ENCODE peak calls at places on chromosome X, in five cellular contexts. One of them, this sample, is unnamed.

GRCh38 chrX:17606211-17606610 is 131.1 kb upstream of the SCML1 start:
- DNase-seq in neural progenitor cell: no peak
- DNase-seq in HCT116: no peak
- DNase-seq in mammary epithelial cell: no peak
- DNase-seq in fibroblast of lung: peak; percentile 56
- DNase-seq in this sample: no peak

GRCh38 chrX:17613979-17614572 is 123.2 kb upstream of the SCML1 start:
- DNase-seq in HCT116: no peak
- DNase-seq in mammary epithelial cell: peak; percentile 76
- DNase-seq in fibroblast of lung: peak; percentile 88
- DNase-seq in neural progenitor cell: no peak
- DNase-seq in this sample: no peak

GRCh38 chrX:22164770-22165388 is 107.8 kb upstream of the CBLL2 start:
- DNase-seq in mammary epithelial cell: peak; percentile 34
- DNase-seq in neural progenitor cell: no peak
- DNase-seq in fibroblast of lung: peak; percentile 66
- DNase-seq in HCT116: no peak
- DNase-seq in this sample: no peak

GRCh38 chrX:42776195-42776594 is 1.8 kb downstream of the PPP1R2C start:
- DNase-seq in mammary epithelial cell: no peak
- DNase-seq in neural progenitor cell: no peak
- DNase-seq in fibroblast of lung: peak; percentile 55
- DNase-seq in HCT116: no peak
- DNase-seq in this sample: peak; percentile 7

GRCh38 chrX:100648601-100649417 is 4.8 kb downstream of the SRPX2 start:
- DNase-seq in fibroblast of lung: peak; percentile 74
- DNase-seq in neural progenitor cell: peak; percentile 45
- DNase-seq in HCT116: no peak
- DNase-seq in mammary epithelial cell: no peak
- DNase-seq in this sample: no peak

GRCh38 chrX:38313190-38313589 is 14.1 kb downstream of the RPGR start:
- DNase-seq in fibroblast of lung: peak; percentile 9
- DNase-seq in neural progenitor cell: no peak
- DNase-seq in HCT116: no peak
- DNase-seq in mammary epithelial cell: peak; percentile 11
- DNase-seq in this sample: no peak

GRCh38 chrX:16185725-16186136 is 18.4 kb downstream of the MAGEB17 start:
- DNase-seq in HCT116: peak; percentile 54
- DNase-seq in fibroblast of lung: peak; percentile 90
- DNase-seq in neural progenitor cell: no peak
- DNase-seq in mammary epithelial cell: peak; percentile 81
- DNase-seq in this sample: no peak

GRCh38 chrX:750263-750662 is 119.7 kb downstream of the SHOX start:
- DNase-seq in HCT116: no peak
- DNase-seq in neural progenitor cell: no peak
- DNase-seq in fibroblast of lung: no peak
- DNase-seq in mammary epithelial cell: no peak
- DNase-seq in this sample: no peak

GRCh38 chrX:144334577-144334976 is 450.7 kb downstream of the UBE2NL start:
- DNase-seq in mammary epithelial cell: no peak
- DNase-seq in fibroblast of lung: no peak
- DNase-seq in HCT116: no peak
- DNase-seq in neural progenitor cell: peak; percentile 2
- DNase-seq in this sample: no peak

GRCh38 chrX:128975716-128976115 is 547.6 kb downstream of the SMARCA1 start:
- DNase-seq in mammary epithelial cell: peak; percentile 0
- DNase-seq in fibroblast of lung: no peak
- DNase-seq in neural progenitor cell: peak; percentile 68
- DNase-seq in HCT116: no peak
- DNase-seq in this sample: peak; percentile 32

GRCh38 chrX:5957506-5957905 is 271.2 kb downstream of the NLGN4X start:
- DNase-seq in fibroblast of lung: peak; percentile 85
- DNase-seq in neural progenitor cell: no peak
- DNase-seq in HCT116: no peak
- DNase-seq in mammary epithelial cell: peak; percentile 77
- DNase-seq in this sample: no peak

GRCh38 chrX:129318375-129318774 is 204.9 kb downstream of the SMARCA1 start:
- DNase-seq in neural progenitor cell: no peak
- DNase-seq in HCT116: peak; percentile 15
- DNase-seq in fibroblast of lung: peak; percentile 7
- DNase-seq in mammary epithelial cell: peak; percentile 1
- DNase-seq in this sample: peak; percentile 4

GRCh38 chrX:128807367-128807766 is 715.9 kb downstream of the SMARCA1 start:
- DNase-seq in neural progenitor cell: no peak
- DNase-seq in fibroblast of lung: no peak
- DNase-seq in HCT116: no peak
- DNase-seq in mammary epithelial cell: no peak
- DNase-seq in this sample: peak; percentile 9

GRCh38 chrX:119684916-119685224 is 8.1 kb downstream of the SEPTIN6 start:
- DNase-seq in fibroblast of lung: no peak
- DNase-seq in neural progenitor cell: no peak
- DNase-seq in mammary epithelial cell: no peak
- DNase-seq in HCT116: no peak
- DNase-seq in this sample: no peak

GRCh38 chrX:76538860-76539259 is 111.3 kb downstream of the MAGEE1 start:
- DNase-seq in fibroblast of lung: no peak
- DNase-seq in HCT116: no peak
- DNase-seq in neural progenitor cell: peak; percentile 9
- DNase-seq in mammary epithelial cell: no peak
- DNase-seq in this sample: no peak

GRCh38 chrX:136198010-136198409 is 50.7 kb downstream of the FHL1 start:
- DNase-seq in fibroblast of lung: peak; percentile 35
- DNase-seq in neural progenitor cell: no peak
- DNase-seq in mammary epithelial cell: no peak
- DNase-seq in HCT116: no peak
- DNase-seq in this sample: no peak

GRCh38 chrX:20414781-20415445 is 148.2 kb upstream of the RPS6KA3 start:
- DNase-seq in neural progenitor cell: no peak
- DNase-seq in HCT116: no peak
- DNase-seq in mammary epithelial cell: no peak
- DNase-seq in fibroblast of lung: peak; percentile 84
- DNase-seq in this sample: no peak
- H3K4me1 ChIP-seq in neural progenitor cell: no peaks in the 10 kb centered on the region
- H3K4me1 ChIP-seq in HCT116: no peaks in the 10 kb centered on the region
- H3K4me1 ChIP-seq in mammary epithelial cell: no peaks in the 10 kb centered on the region
- H3K4me1 ChIP-seq in fibroblast of lung: no peaks in the 10 kb centered on the region
- H3K4me1 ChIP-seq in this sample: peaks cover 24% of the 10 kb centered on the region

DNA sequence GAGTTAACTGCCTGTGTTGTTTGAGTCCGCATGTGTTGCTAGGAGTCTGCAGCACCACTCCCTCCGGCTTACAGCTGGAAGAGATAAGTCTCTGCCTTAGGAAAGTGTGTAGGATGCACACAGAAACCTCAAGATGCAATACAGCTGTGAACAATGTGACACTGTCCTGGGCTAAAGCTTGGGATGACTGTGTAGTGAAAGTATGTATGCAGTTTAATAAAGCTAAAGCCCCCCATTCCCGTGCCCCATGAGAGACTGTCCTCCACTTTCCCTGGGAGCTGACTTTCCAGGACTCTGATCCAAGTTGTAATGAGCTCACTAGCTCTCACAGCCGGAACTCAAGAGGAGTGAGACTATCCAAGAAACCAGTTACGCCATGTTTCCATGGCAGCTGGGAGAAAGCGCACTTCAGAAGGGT is 156.6 kb upstream of the FTHL17 start:
- DNase-seq in neural progenitor cell: no peak
- DNase-seq in fibroblast of lung: peak; percentile 76
- DNase-seq in mammary epithelial cell: peak; percentile 19
- DNase-seq in HCT116: no peak
- DNase-seq in this sample: no peak
- H3K9ac ChIP-seq in neural progenitor cell: no peak overlapping the region
- H3K9ac ChIP-seq in fibroblast of lung: no peak overlapping the region
- H3K9ac ChIP-seq in mammary epithelial cell: no peak overlapping the region
- H3K9ac ChIP-seq in HCT116: no peak overlapping the region
- H3K9ac ChIP-seq in this sample: no peak overlapping the region

GRCh38 chrX:12974797-12975669 is at the start of gene TMSB4X:
- DNase-seq in mammary epithelial cell: peak; percentile 76
- DNase-seq in neural progenitor cell: peak; percentile 95
- DNase-seq in HCT116: no peak
- DNase-seq in fibroblast of lung: peak; percentile 76
- DNase-seq in this sample: peak; percentile 91
- TF ChIP-seq EZH2 in mammary epithelial cell: no peak
- TF ChIP-seq EZH2 in neural progenitor cell: no peak
- TF ChIP-seq EZH2 in HCT116: no peak
- TF ChIP-seq EZH2 in fibroblast of lung: no peak
- TF ChIP-seq EZH2 in this sample: no peak

DNA sequence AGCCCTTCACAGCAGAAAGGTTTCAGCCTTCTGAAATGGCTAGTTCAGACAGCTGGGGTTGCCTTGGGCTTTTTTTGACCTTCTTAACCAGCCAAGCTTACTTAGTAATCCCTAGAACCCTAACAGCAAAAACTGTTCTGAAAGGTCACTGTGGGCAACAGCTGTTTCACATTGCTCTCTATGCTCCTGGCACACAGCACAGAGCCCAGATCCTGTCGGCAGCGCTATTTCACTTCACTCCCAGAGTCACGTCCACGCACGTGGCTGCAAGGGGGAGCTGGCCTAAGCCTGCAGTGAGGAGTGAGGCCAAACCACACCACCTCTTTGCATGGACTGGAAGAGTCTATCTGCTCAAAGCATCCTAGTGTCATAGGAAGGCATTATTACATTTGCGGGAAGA is 32.0 kb upstream of the STS start:
- DNase-seq in neural progenitor cell: no peak
- DNase-seq in HCT116: no peak
- DNase-seq in mammary epithelial cell: no peak
- DNase-seq in fibroblast of lung: no peak
- DNase-seq in this sample: no peak
- H3K4me1 ChIP-seq in neural progenitor cell: no peaks in the 10 kb centered on the region
- H3K4me1 ChIP-seq in HCT116: peaks cover 5% of the 10 kb centered on the region
- H3K4me1 ChIP-seq in mammary epithelial cell: peaks cover 6% of the 10 kb centered on the region
- H3K4me1 ChIP-seq in fibroblast of lung: peaks cover 2% of the 10 kb centered on the region
- H3K4me1 ChIP-seq in this sample: peaks cover 90% of the 10 kb centered on the region

GRCh38 chrX:23773601-23774175 is 9.3 kb upstream of the SAT1 start:
- DNase-seq in HCT116: no peak
- DNase-seq in neural progenitor cell: no peak
- DNase-seq in mammary epithelial cell: no peak
- DNase-seq in fibroblast of lung: no peak
- DNase-seq in this sample: peak; percentile 41
- H3K9ac ChIP-seq in HCT116: no peak overlapping the region
- H3K9ac ChIP-seq in neural progenitor cell: no peak overlapping the region
- H3K9ac ChIP-seq in mammary epithelial cell: no peak overlapping the region
- H3K9ac ChIP-seq in fibroblast of lung: no peak overlapping the region
- H3K9ac ChIP-seq in this sample: peak overlapping the region; percentile 35

GRCh38 chrX:123206222-123206621 is 22.1 kb downstream of the GRIA3 start:
- DNase-seq in HCT116: no peak
- DNase-seq in mammary epithelial cell: no peak
- DNase-seq in fibroblast of lung: no peak
- DNase-seq in neural progenitor cell: no peak
- DNase-seq in this sample: no peak

GRCh38 chrX:123201720-123202119 is 17.6 kb downstream of the GRIA3 start:
- DNase-seq in neural progenitor cell: no peak
- DNase-seq in fibroblast of lung: peak; percentile 37
- DNase-seq in mammary epithelial cell: no peak
- DNase-seq in HCT116: no peak
- DNase-seq in this sample: no peak

GRCh38 chrX:123199338-123199737 is 15.3 kb downstream of the GRIA3 start:
- DNase-seq in HCT116: no peak
- DNase-seq in fibroblast of lung: no peak
- DNase-seq in neural progenitor cell: no peak
- DNase-seq in mammary epithelial cell: no peak
- DNase-seq in this sample: no peak

GRCh38 chrX:123202523-123202922 is 18.4 kb downstream of the GRIA3 start:
- DNase-seq in mammary epithelial cell: no peak
- DNase-seq in HCT116: no peak
- DNase-seq in fibroblast of lung: no peak
- DNase-seq in neural progenitor cell: no peak
- DNase-seq in this sample: no peak

GRCh38 chrX:123203772-123204171 is 19.7 kb downstream of the GRIA3 start:
- DNase-seq in HCT116: no peak
- DNase-seq in fibroblast of lung: no peak
- DNase-seq in mammary epithelial cell: no peak
- DNase-seq in neural progenitor cell: no peak
- DNase-seq in this sample: no peak
- TF ChIP-seq EZH2 in HCT116: no peak
- TF ChIP-seq EZH2 in fibroblast of lung: no peak
- TF ChIP-seq EZH2 in mammary epithelial cell: no peak
- TF ChIP-seq EZH2 in neural progenitor cell: no peak
- TF ChIP-seq EZH2 in this sample: no peak

GRCh38 chrX:2513120-2513664 is 12.4 kb upstream of the DHRSX start:
- DNase-seq in mammary epithelial cell: no peak
- DNase-seq in HCT116: no peak
- DNase-seq in fibroblast of lung: no peak
- DNase-seq in neural progenitor cell: no peak
- DNase-seq in this sample: no peak
- H3K4me1 ChIP-seq in mammary epithelial cell: no peaks in the 10 kb centered on the region
- H3K4me1 ChIP-seq in HCT116: no peaks in the 10 kb centered on the region
- H3K4me1 ChIP-seq in fibroblast of lung: no peaks in the 10 kb centered on the region
- H3K4me1 ChIP-seq in neural progenitor cell: peaks cover 14% of the 10 kb centered on the region
- H3K4me1 ChIP-seq in this sample: no peaks in the 10 kb centered on the region

GRCh38 chrX:40646489-40647306 is 663 bp downstream of the CXorf38 start:
- DNase-seq in HCT116: no peak
- DNase-seq in neural progenitor cell: peak; percentile 33
- DNase-seq in mammary epithelial cell: peak; percentile 20
- DNase-seq in fibroblast of lung: peak; percentile 27
- DNase-seq in this sample: peak; percentile 29

GRCh38 chrX:40647307-40648197 is at the start of gene CXorf38:
- DNase-seq in neural progenitor cell: peak; percentile 96
- DNase-seq in fibroblast of lung: peak; percentile 81
- DNase-seq in HCT116: peak; percentile 66
- DNase-seq in mammary epithelial cell: peak; percentile 88
- DNase-seq in this sample: peak; percentile 91

GRCh38 chrX:40644175-40644574 is 3.2 kb downstream of the CXorf38 start:
- DNase-seq in mammary epithelial cell: no peak
- DNase-seq in HCT116: no peak
- DNase-seq in fibroblast of lung: no peak
- DNase-seq in neural progenitor cell: no peak
- DNase-seq in this sample: no peak

GRCh38 chrX:40644821-40645358 is 2.5 kb downstream of the CXorf38 start:
- DNase-seq in mammary epithelial cell: peak; percentile 48
- DNase-seq in HCT116: no peak
- DNase-seq in neural progenitor cell: no peak
- DNase-seq in fibroblast of lung: peak; percentile 67
- DNase-seq in this sample: peak; percentile 63
- H3K9ac ChIP-seq in mammary epithelial cell: no peak overlapping the region
- H3K9ac ChIP-seq in HCT116: no peak overlapping the region
- H3K9ac ChIP-seq in neural progenitor cell: no peak overlapping the region
- H3K9ac ChIP-seq in fibroblast of lung: peak overlapping the region; percentile 46
- H3K9ac ChIP-seq in this sample: peak overlapping the region; percentile 58

GRCh38 chrX:153410888-153411254 is 401 bp upstream of the ZFP92 start:
- DNase-seq in neural progenitor cell: no peak
- DNase-seq in fibroblast of lung: no peak
- DNase-seq in mammary epithelial cell: no peak
- DNase-seq in HCT116: no peak
- DNase-seq in this sample: no peak
- TF ChIP-seq EZH2 in neural progenitor cell: no peak
- TF ChIP-seq EZH2 in fibroblast of lung: no peak
- TF ChIP-seq EZH2 in mammary epithelial cell: no peak
- TF ChIP-seq EZH2 in HCT116: no peak
- TF ChIP-seq EZH2 in this sample: no peak

DNA sequence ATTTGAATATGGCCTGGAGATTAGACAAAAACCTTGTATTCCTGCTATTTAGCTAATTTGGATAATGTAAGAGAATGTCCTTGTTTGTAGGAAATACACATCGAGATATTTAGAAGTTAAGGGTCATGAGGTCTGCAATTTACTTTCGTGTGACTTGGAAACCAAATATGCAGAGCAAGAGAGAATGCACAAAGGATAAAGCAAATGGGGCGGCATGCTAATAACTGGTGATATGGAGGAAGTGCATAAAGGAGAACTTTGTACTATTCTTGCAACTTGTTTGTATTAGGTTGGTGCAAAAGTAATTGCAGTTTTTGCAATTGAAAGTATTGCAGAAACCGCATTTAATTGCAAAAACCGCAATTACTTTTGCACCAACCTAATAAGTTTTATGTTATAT is 7.2 kb upstream of the CXCR3 start:
- DNase-seq in mammary epithelial cell: no peak
- DNase-seq in HCT116: no peak
- DNase-seq in neural progenitor cell: no peak
- DNase-seq in fibroblast of lung: no peak
- DNase-seq in this sample: no peak
- H3K4me1 ChIP-seq in mammary epithelial cell: peaks cover 8% of the 10 kb centered on the region
- H3K4me1 ChIP-seq in HCT116: peaks cover 19% of the 10 kb centered on the region
- H3K4me1 ChIP-seq in neural progenitor cell: no peaks in the 10 kb centered on the region
- H3K4me1 ChIP-seq in fibroblast of lung: peaks cover 3% of the 10 kb centered on the region
- H3K4me1 ChIP-seq in this sample: peaks cover 13% of the 10 kb centered on the region